ENCODE peak calls at places on chromosomes 16 and 17, in nine cellular contexts. Q is astrocyte of the cerebellum, V is left ventricle myocardium inferior, J is fibroblast of pulmonary artery, N is astrocyte, M is A549, W is osteoblast, R is heart right ventricle, T is AG09319. P is an unnamed sample.

GRCh38 chr17:18039535-18040286 is 503 bp downstream of the GID4 start:
- DNase-seq in J (no peak), M (peak), N (no peak), V (no peak), R (peak), W (peak), Q (no peak), T (no peak), P (no peak)

GRCh38 chr17:6027342-6028024 is 42.7 kb upstream of the WSCD1 start:
- DNase-seq in W (no peak), M (no peak), J (no peak), Q (no peak), V (no peak), N (no peak), R (no peak), T (no peak), P (no peak)

GRCh38 chr17:42676424-42677011 is at the start of gene PLEKHH3:
- DNase-seq in J (no peak), Q (no peak), N (no peak), M (no peak), W (no peak), R (no peak), T (no peak), V (no peak), P (no peak)

GRCh38 chr17:17107891-17108680 is 65.8 kb downstream of the MPRIP start:
- DNase-seq in Q (no peak), T (no peak), R (no peak), J (no peak), V (peak), W (peak), N (no peak), M (no peak), P (no peak)

GRCh38 chr17:50355701-50356341 is 9.9 kb downstream of the XYLT2 start:
- DNase-seq in N (no peak), M (no peak), Q (no peak), R (no peak), W (peak), J (no peak), T (no peak), V (no peak), P (no peak)

GRCh38 chr17:21464611-21465021 is 88.5 kb downstream of the KCNJ12 start:
- DNase-seq in N (no peak), W (no peak), J (no peak), R (no peak), Q (no peak), T (no peak), V (no peak), M (no peak), P (no peak)

GRCh38 chr17:7745748-7746470 is 28.4 kb downstream of the DNAH2 start:
- DNase-seq in V (no peak), N (peak), J (peak), W (peak), M (peak), R (no peak), Q (peak), T (peak), P (peak)

GRCh38 chr16:85418978-85419491 is 194.1 kb upstream of the GSE1 start:
- DNase-seq in W (no peak), J (no peak), M (no peak), T (no peak), N (no peak), Q (no peak), R (no peak), V (peak), P (no peak)

GRCh38 chr17:33936764-33937163 is 318.3 kb upstream of the CCL2 start:
- DNase-seq in M (no peak), W (no peak), J (no peak), N (no peak), T (no peak), Q (no peak), V (no peak), R (no peak), P (no peak)

GRCh38 chr16:4283939-4284338 is 11.1 kb upstream of the TFAP4 start:
- DNase-seq in V (no peak), W (peak), M (no peak), R (no peak), Q (no peak), J (no peak), T (no peak), N (peak), P (no peak)

GRCh38 chr16:67923414-67924127 is 8.1 kb downstream of the CTRL start:
- DNase-seq in T (no peak), J (no peak), Q (no peak), M (no peak), V (no peak), N (no peak), W (peak), R (no peak), P (no peak)

GRCh38 chr17:65801513-65801912 is 240.1 kb upstream of the AXIN2 start:
- DNase-seq in M (no peak), V (no peak), T (no peak), N (no peak), R (no peak), W (no peak), Q (no peak), J (no peak), P (no peak)

GRCh38 chr16:75622762-75623605 is at the start of gene ADAT1:
- DNase-seq in M (peak), Q (peak), T (peak), N (peak), V (peak), W (peak), R (peak), J (peak), P (peak)
- TF ChIP-seq CTCF in M (no peak), Q (no peak), T (no peak), N (no peak), V (no peak), W (no peak), R (no peak), J (no peak), P (no peak)

GRCh38 chr16:13781579-13782338 is 138.2 kb upstream of the ERCC4 start:
- DNase-seq in N (no peak), T (no peak), J (no peak), M (no peak), R (no peak), Q (no peak), V (no peak), W (no peak), P (no peak)
- TF ChIP-seq CTCF in N (no peak), T (no peak), J (no peak), M (no peak), R (no peak), Q (no peak), V (no peak), W (no peak), P (no peak)

DNA sequence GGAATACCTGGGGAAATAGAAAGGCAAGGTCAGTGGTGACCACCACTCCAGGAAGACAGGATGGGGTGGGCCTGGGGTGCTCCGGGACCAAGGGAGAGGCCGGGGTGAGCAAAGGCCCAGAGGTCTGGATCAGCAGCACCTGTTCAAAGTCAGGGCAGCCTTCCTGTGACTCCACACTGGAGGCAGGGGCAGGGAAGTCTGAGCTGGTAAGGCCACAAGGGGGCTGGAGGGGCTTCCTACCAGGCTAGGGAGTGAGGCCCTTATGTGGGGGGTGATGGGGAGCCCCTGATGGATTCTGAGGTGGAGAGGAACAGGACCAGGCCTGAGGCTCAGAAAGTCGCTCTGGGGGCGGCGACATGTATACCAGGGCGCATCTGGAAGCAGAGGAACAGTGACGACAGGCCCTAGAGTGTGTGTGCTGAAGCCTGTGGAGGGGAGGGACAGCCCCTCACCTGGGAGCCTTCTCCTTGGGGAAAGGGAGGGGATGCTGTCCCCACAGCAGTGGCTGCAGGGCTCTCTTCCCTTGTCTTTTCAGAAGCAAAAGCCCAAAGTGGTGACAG is 3.7 kb downstream of the C16orf78 start:
- DNase-seq in W (no peak), J (no peak), R (no peak), Q (no peak), N (no peak), V (no peak), T (no peak), M (no peak), P (no peak)
- TF ChIP-seq CTCF in W (no peak), J (no peak), R (no peak), Q (no peak), N (no peak), V (no peak), T (no peak), M (no peak), P (no peak)

GRCh38 chr17:28327031-28327607 is 8.1 kb downstream of the TMEM97 start:
- DNase-seq in M (no peak), R (no peak), N (no peak), Q (no peak), T (no peak), V (no peak), W (no peak), J (no peak), P (no peak)
- TF ChIP-seq CTCF in M (no peak), R (no peak), N (no peak), Q (no peak), T (no peak), V (no peak), W (no peak), J (no peak), P (no peak)

DNA sequence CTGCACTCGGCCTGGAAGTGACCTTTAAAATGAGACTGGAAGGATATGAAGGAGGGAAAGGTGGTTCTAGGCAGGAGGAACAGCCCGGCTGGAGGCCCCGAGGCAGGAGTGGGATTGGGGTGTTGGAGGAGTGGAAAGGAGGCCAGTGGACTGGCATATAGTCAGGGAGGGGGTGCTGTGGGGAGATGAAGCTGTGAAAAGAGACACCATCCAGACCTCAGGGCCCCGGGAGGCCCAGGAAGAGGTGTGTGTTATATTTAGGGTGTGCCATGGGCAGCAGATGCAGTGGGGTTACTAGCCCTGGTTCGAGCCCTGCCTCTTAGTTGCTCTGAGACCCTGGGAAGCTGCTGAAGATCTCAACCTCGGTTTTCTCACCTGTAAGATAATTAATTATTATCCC is 18.9 kb upstream of the DOK4 start:
- DNase-seq in V (no peak), Q (no peak), R (no peak), J (no peak), M (no peak), T (no peak), W (peak), N (no peak), P (no peak)
- TF ChIP-seq CTCF in V (no peak), Q (no peak), R (no peak), J (no peak), M (no peak), T (no peak), W (no peak), N (no peak), P (no peak)

DNA sequence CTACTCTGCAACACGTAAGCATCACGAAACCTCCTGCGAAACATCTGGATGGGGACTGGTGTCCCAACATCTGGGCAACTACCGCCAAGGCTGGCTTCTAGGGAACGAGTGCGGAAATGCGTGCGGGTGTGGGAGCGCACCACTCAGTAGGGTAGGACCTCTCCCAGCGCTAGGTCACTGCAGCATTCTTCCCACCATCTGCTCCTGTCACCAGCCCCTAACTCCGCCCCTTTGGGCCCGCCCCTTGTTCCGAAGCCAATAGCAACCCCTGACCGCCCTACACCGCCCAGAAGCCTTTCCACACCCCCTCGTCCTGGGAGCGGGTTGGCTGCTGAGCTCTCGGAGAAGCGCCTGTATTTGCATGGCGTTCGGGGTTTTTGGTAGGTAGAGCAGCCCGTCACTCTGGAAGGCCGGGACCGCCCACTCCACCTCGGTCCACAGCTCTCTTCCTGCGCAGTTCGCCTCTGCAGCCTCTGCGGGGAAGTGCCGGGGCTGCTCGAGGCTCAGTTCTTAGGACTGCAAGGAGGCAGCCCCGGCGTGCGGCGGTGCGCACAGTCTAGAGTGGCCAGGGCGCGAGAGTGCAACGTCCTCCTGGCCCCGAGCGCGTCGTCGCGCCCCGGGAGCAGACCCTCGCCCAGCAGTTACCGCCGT is at the start of gene HS3ST3B1:
- DNase-seq in R (peak), M (peak), J (peak), V (peak), N (peak), Q (peak), W (peak), T (peak), P (peak)
- TF ChIP-seq CTCF in R (no peak), M (no peak), J (no peak), V (no peak), N (no peak), Q (peak), W (peak), T (no peak), P (peak)

GRCh38 chr16:3149630-3150345 is 15.0 kb downstream of the ZNF213 start:
- DNase-seq in J (peak), N (peak), W (peak), M (peak), R (peak), Q (no peak), T (no peak), V (peak), P (no peak)

GRCh38 chr16:3153077-3153368 is 18.2 kb downstream of the ZNF213 start:
- DNase-seq in Q (no peak), T (no peak), W (no peak), R (no peak), N (no peak), J (no peak), M (no peak), V (no peak), P (no peak)

GRCh38 chr16:3152022-3152272 is 17.1 kb downstream of the ZNF213 start:
- DNase-seq in V (no peak), W (no peak), T (no peak), Q (no peak), N (no peak), R (no peak), M (no peak), J (no peak), P (no peak)

GRCh38 chr16:3150346-3151218 is 15.8 kb downstream of the ZNF213 start:
- DNase-seq in J (peak), V (peak), M (peak), Q (peak), W (peak), T (peak), N (peak), R (peak), P (peak)

GRCh38 chr16:3152273-3153076 is 17.6 kb downstream of the ZNF213 start:
- DNase-seq in Q (peak), V (peak), N (peak), W (peak), R (peak), M (peak), T (peak), J (peak), P (peak)
- TF ChIP-seq CTCF in Q (peak), V (peak), N (peak), W (peak), R (peak), M (peak), T (peak), J (peak), P (peak)

GRCh38 chr16:15418206-15418605 is 16.2 kb upstream of the BMERB1 start:
- DNase-seq in Q (no peak), T (no peak), R (no peak), V (no peak), J (no peak), W (no peak), N (no peak), M (no peak), P (no peak)

GRCh38 chr16:15427648-15428239 is 6.6 kb upstream of the BMERB1 start:
- DNase-seq in Q (peak), N (peak), J (peak), T (peak), V (peak), M (peak), R (peak), W (peak), P (no peak)

GRCh38 chr16:15425861-15426260 is 8.5 kb upstream of the BMERB1 start:
- DNase-seq in W (no peak), R (no peak), N (no peak), M (no peak), J (no peak), Q (no peak), V (no peak), T (no peak), P (no peak)

GRCh38 chr16:15422222-15422621 is 12.2 kb upstream of the BMERB1 start:
- DNase-seq in R (no peak), N (no peak), V (no peak), T (no peak), J (no peak), Q (no peak), M (no peak), W (no peak), P (no peak)
- TF ChIP-seq CTCF in R (no peak), N (no peak), V (no peak), T (no peak), J (no peak), Q (no peak), M (no peak), W (no peak), P (no peak)

P was measured in epithelial cell of proximal tubule.